ENCODE peak calls at places on chromosomes 13 and 19, in five cellular contexts. L is Caco-2, V is tibial artery, P is GM04504, F is progenitor cell of endocrine pancreas. T is an unnamed sample.

GRCh38 chr19:39070888-39071287 is 13.3 kb upstream of the ACP7 start:
- DNase-seq in L (no peak), V (no peak), P (no peak), F (no peak), T (no peak)

GRCh38 chr19:18282021-18282787 is 782 bp upstream of the JUND start:
- DNase-seq in L (no peak), V (peak), P (no peak), F (no peak), T (no peak)

GRCh38 chr19:31139871-31140505 is 209.2 kb downstream of the TSHZ3 start:
- DNase-seq in L (no peak), V (no peak), P (no peak), F (no peak), T (no peak)

GRCh38 chr19:32442650-32443049 is 37.1 kb downstream of the DPY19L3 start:
- DNase-seq in L (no peak), V (no peak), P (no peak), F (no peak), T (no peak)

GRCh38 chr13:104106705-104107393 is 1040.6 kb upstream of the SLC10A2 start:
- DNase-seq in L (no peak), V (no peak), P (no peak), F (no peak), T (no peak)

GRCh38 chr19:10719466-10719961 is 1.6 kb downstream of the DNM2 start:
- DNase-seq in L (no peak), V (no peak), P (no peak), F (no peak), T (no peak)

GRCh38 chr19:18742838-18743237 is 48.3 kb downstream of the COMP start:
- DNase-seq in L (no peak), V (no peak), P (no peak), F (no peak), T (no peak)

GRCh38 chr13:106480511-106480910 is 55.0 kb downstream of the EFNB2 start:
- DNase-seq in L (no peak), V (no peak), P (no peak), F (no peak), T (no peak)

GRCh38 chr19:40933025-40933424 is 51.0 kb upstream of the CYP2A7 start:
- DNase-seq in L (no peak), V (no peak), P (no peak), F (no peak), T (no peak)

GRCh38 chr13:26024558-26024957 is 27.3 kb downstream of the SHISA2 start:
- DNase-seq in L (no peak), V (no peak), P (no peak), F (no peak), T (no peak)

GRCh38 chr13:32956595-32956933 is 59.7 kb upstream of the KL start:
- DNase-seq in L (no peak), V (no peak), P (no peak), F (no peak), T (no peak)

GRCh38 chr13:90315061-90315460 is 1032.4 kb upstream of the MIR17HG start:
- DNase-seq in L (peak), V (no peak), P (no peak), F (no peak), T (no peak)

GRCh38 chr13:93270769-93271753 is 44.5 kb downstream of the GPC6 start:
- DNase-seq in L (no peak), V (no peak), P (no peak), F (no peak), T (no peak)

GRCh38 chr19:30742981-30743380 is 370.8 kb downstream of the ZNF536 start:
- DNase-seq in L (no peak), V (no peak), P (no peak), F (no peak), T (no peak)

GRCh38 chr13:110403721-110404120 is 96.6 kb downstream of the COL4A2 start:
- DNase-seq in L (no peak), V (no peak), P (no peak), F (no peak), T (no peak)

GRCh38 chr13:110347535-110348308 is 40.6 kb downstream of the COL4A2 start:
- DNase-seq in L (peak), V (peak), P (peak), F (no peak), T (no peak)

GRCh38 chr19:45995715-45996385 is 583 bp downstream of the CCDC61 start:
- DNase-seq in L (no peak), V (no peak), P (no peak), F (no peak), T (no peak)

GRCh38 chr19:32421589-32422361 is 16.2 kb downstream of the DPY19L3 start:
- DNase-seq in L (no peak), V (no peak), P (no peak), F (no peak), T (no peak)

GRCh38 chr13:68616600-68617222 is 1386.6 kb upstream of the PCDH9 start:
- DNase-seq in L (no peak), V (no peak), P (no peak), F (no peak), T (no peak)

GRCh38 chr13:87295636-87296035 is 375.5 kb upstream of the SLITRK5 start:
- DNase-seq in L (no peak), V (no peak), P (no peak), F (no peak), T (no peak)

GRCh38 chr13:49020328-49020727 is 44.6 kb downstream of the FNDC3A start:
- DNase-seq in L (no peak), V (no peak), P (no peak), F (no peak), T (no peak)

GRCh38 chr13:96948127-96948526 is 46.1 kb downstream of the OXGR1 start:
- DNase-seq in L (no peak), V (no peak), P (no peak), F (no peak), T (no peak)

GRCh38 chr19:51440846-51441409 is 17.3 kb downstream of the SIGLEC8 start:
- DNase-seq in L (no peak), V (no peak), P (no peak), F (no peak), T (no peak)

GRCh38 chr19:8441725-8442544 is 2.8 kb upstream of the HNRNPM start:
- DNase-seq in L (no peak), V (peak), P (no peak), F (no peak), T (no peak)

GRCh38 chr19:55447421-55448174 is 4.5 kb upstream of the SHISA7 start:
- DNase-seq in L (peak), V (no peak), P (no peak), F (no peak), T (peak)

GRCh38 chr13:65461590-65461989 is 1768.5 kb downstream of the PCDH9 start:
- DNase-seq in L (no peak), V (no peak), P (no peak), F (no peak), T (no peak)

GRCh38 chr13:33322965-33323668 is 37.6 kb upstream of the STARD13 start:
- DNase-seq in L (no peak), V (no peak), P (no peak), F (no peak), T (no peak)

GRCh38 chr13:33633701-33634525 is 184.0 kb upstream of the RFC3 start:
- DNase-seq in L (no peak), V (no peak), P (no peak), F (no peak), T (no peak)

GRCh38 chr19:522726-523125 is 8.8 kb upstream of the CDC34 start:
- DNase-seq in L (no peak), V (no peak), P (no peak), F (no peak), T (no peak)

GRCh38 chr19:44907613-44908012 is 2.0 kb downstream of the APOE start:
- DNase-seq in L (no peak), V (no peak), P (no peak), F (no peak), T (no peak)

GRCh38 chr19:10270180-10270615 is 722 bp upstream of the ICAM1 start:
- DNase-seq in L (no peak), V (peak), P (no peak), F (no peak), T (no peak)

GRCh38 chr13:89380101-89380500 is 1708.9 kb downstream of the SLITRK5 start:
- DNase-seq in L (no peak), V (no peak), P (no peak), F (no peak), T (no peak)

GRCh38 chr19:53912653-53913052 is 3.6 kb downstream of the CACNG7 start:
- DNase-seq in L (no peak), V (no peak), P (no peak), F (no peak), T (no peak)

GRCh38 chr13:44306401-44307192 is 67.0 kb upstream of the SERP2 start:
- DNase-seq in L (no peak), V (peak), P (peak), F (no peak), T (no peak)

GRCh38 chr13:42173789-42174343 is 98.1 kb upstream of the AKAP11 start:
- DNase-seq in L (no peak), V (no peak), P (no peak), F (no peak), T (no peak)

GRCh38 chr19:48969276-48970138 is 4.4 kb downstream of the FTL start:
- DNase-seq in L (peak), V (no peak), P (no peak), F (no peak), T (no peak)

T was measured in NCI-H1930.